ENCODE peak calls at places on chromosomes 11 and 22, in nine cellular contexts. V is GM12864; K is stimulated activated CD4-positive, alpha-beta T cell treated with anti-CD3 and anti-CD28 coated beads, TNF-alpha, amount 100 ng/mL, for 4 hours; R is HT1080; F is mucosa of descending colon; N is stimulated activated CD8-positive, alpha-beta memory T cell treated with anti-CD3 and anti-CD28 coated beads, Interleukin-15, amount 100 ng/mL, for 24 hours; C is cardiac muscle cell; E is activated T-cell treated with anti-CD3 and anti-CD28 coated beads for 1 hour; A is RWPE1. W is an unnamed sample.

GRCh38 chr11:119376197-119376847 is 5.2 kb downstream of the USP2 start:
- DNase-seq in R (no peak), N (no peak), F (no peak), V (no peak), A (no peak), K (no peak), E (no peak), C (no peak), W (no peak)

GRCh38 chr22:41557401-41558240 is 3.2 kb upstream of the CSDC2 start:
- DNase-seq in C (peak; percentile 97), A (no peak), R (peak; percentile 72), V (no peak), F (peak; percentile 49), E (no peak), K (no peak), N (no peak), W (no peak)

GRCh38 chr11:80937831-80938230 is 1497.0 kb upstream of the TENM4 start:
- DNase-seq in N (no peak), F (no peak), A (no peak), E (no peak), C (no peak), K (no peak), R (peak; percentile 61), V (no peak), W (peak; percentile 20)

GRCh38 chr11:121636341-121637176 is 183.8 kb upstream of the SORL1-AS1 start:
- DNase-seq in F (no peak), A (no peak), K (no peak), N (no peak), V (no peak), R (no peak), E (no peak), C (no peak), W (no peak)

GRCh38 chr22:43956805-43957463 is 1.7 kb downstream of the SAMM50 start:
- DNase-seq in A (no peak), V (no peak), F (no peak), R (no peak), E (no peak), C (peak; percentile 49), K (no peak), N (no peak), W (no peak)

GRCh38 chr11:11701070-11701469 is 79.3 kb upstream of the GALNT18 start:
- DNase-seq in R (peak; percentile 75), A (peak; percentile 25), N (no peak), K (no peak), C (no peak), F (no peak), V (no peak), E (no peak), W (peak; percentile 68)

GRCh38 chr22:32423664-32424063 is 11.6 kb upstream of the RTCB start:
- DNase-seq in C (no peak), V (no peak), N (no peak), A (no peak), R (no peak), F (no peak), E (no peak), K (no peak), W (no peak)

GRCh38 chr11:113563766-113564165 is 88.6 kb upstream of the DRD2 start:
- DNase-seq in R (no peak), V (no peak), F (no peak), K (no peak), N (no peak), E (no peak), A (peak; percentile 40), C (no peak), W (peak; percentile 39)

GRCh38 chr22:37431366-37431765 is 4.1 kb upstream of the ELFN2 start:
- DNase-seq in K (no peak), N (no peak), A (no peak), V (no peak), F (no peak), R (peak; percentile 79), C (no peak), E (no peak), W (no peak)

W was measured in foreskin keratinocyte.